ENCODE peak calls at places on chromosome 2, in seven cellular contexts. P is choroid plexus epithelial cell, K is epithelial cell of proximal tubule, V is AG04450, R is epithelial cell of esophagus, A is upper lobe of right lung, F is IMR-90. O is an unnamed sample.
A peak's percentile ranks its signal among the peaks of the same experiment; 100 is the strongest.

GRCh38 chr2:224357098-224357901 is 44.6 kb downstream of the FAM124B start:
- DNase-seq in P (peak; percentile 79), K (no peak), V (peak; percentile 30), R (peak; percentile 75), A (no peak), F (peak; percentile 60), O (no peak)

GRCh38 chr2:1940660-1941059 is 196.3 kb upstream of the PXDN start:
- DNase-seq in P (peak; percentile 61), K (peak; percentile 9), V (no peak), R (no peak), A (peak; percentile 74), F (no peak), O (no peak)

GRCh38 chr2:237695201-237695780 is 67.9 kb downstream of the LRRFIP1 start:
- DNase-seq in P (peak; percentile 81), K (no peak), V (peak; percentile 89), R (peak; percentile 90), A (no peak), F (peak; percentile 99), O (peak; percentile 70)

GRCh38 chr2:241976296-241976695 is 106.8 kb downstream of the RTP5 start:
- DNase-seq in P (no peak), K (no peak), V (no peak), R (no peak), A (no peak), F (no peak), O (no peak)

GRCh38 chr2:159755788-159756187 is 42.2 kb downstream of the CD302 start:
- DNase-seq in P (peak; percentile 61), K (peak; percentile 64), V (no peak), R (peak; percentile 99), A (no peak), F (peak; percentile 47), O (peak; percentile 78)

GRCh38 chr2:219416233-219416598 is 2.0 kb upstream of the DES start:
- DNase-seq in P (no peak), K (no peak), V (no peak), R (no peak), A (no peak), F (no peak), O (no peak)

GRCh38 chr2:212686285-212686895 is 147.8 kb upstream of the ERBB4 start:
- DNase-seq in P (peak; percentile 84), K (no peak), V (peak; percentile 47), R (peak; percentile 67), A (no peak), F (peak; percentile 73), O (peak; percentile 19)

GRCh38 chr2:218756599-218757377 is 25.2 kb upstream of the CYP27A1 start:
- DNase-seq in P (no peak), K (no peak), V (no peak), R (no peak), A (no peak), F (no peak), O (no peak)

GRCh38 chr2:177161741-177162440 is 50.7 kb upstream of the HNRNPA3 start:
- DNase-seq in P (peak; percentile 65), K (no peak), V (no peak), R (peak; percentile 57), A (no peak), F (peak; percentile 41), O (no peak)

GRCh38 chr2:101374821-101375561 is 12.3 kb downstream of the CREG2 start:
- DNase-seq in P (no peak), K (no peak), V (no peak), R (no peak), A (no peak), F (no peak), O (no peak)

GRCh38 chr2:239164281-239164871 is 236.4 kb downstream of the HDAC4 start:
- DNase-seq in P (no peak), K (no peak), V (no peak), R (peak; percentile 13), A (peak; percentile 69), F (no peak), O (no peak)

GRCh38 chr2:39320162-39320561 is 76.4 kb upstream of the CDKL4 start:
- DNase-seq in P (no peak), K (no peak), V (no peak), R (no peak), A (no peak), F (no peak), O (no peak)

GRCh38 chr2:240786355-240786841 is 33.6 kb downstream of the KIF1A start:
- DNase-seq in P (no peak), K (no peak), V (no peak), R (no peak), A (no peak), F (no peak), O (no peak)

GRCh38 chr2:196171248-196171871 is at the start of gene STK17B:
- DNase-seq in P (peak; percentile 96), K (peak; percentile 33), V (peak; percentile 73), R (peak; percentile 97), A (peak; percentile 98), F (peak; percentile 91), O (peak; percentile 64)

GRCh38 chr2:240887631-240888030 is 8.3 kb downstream of the MAB21L4 start:
- DNase-seq in P (no peak), K (no peak), V (no peak), R (no peak), A (no peak), F (no peak), O (no peak)

GRCh38 chr2:191049728-191050639 is 36.0 kb upstream of the STAT1 start:
- DNase-seq in P (peak; percentile 82), K (peak; percentile 93), V (peak; percentile 51), R (no peak), A (no peak), F (peak; percentile 87), O (peak; percentile 76)

GRCh38 chr2:112958428-112959108 is 19.2 kb upstream of the IL36G start:
- DNase-seq in P (peak; percentile 79), K (no peak), V (peak; percentile 30), R (peak; percentile 76), A (no peak), F (peak; percentile 57), O (no peak)

GRCh38 chr2:230658577-230658876 is 54.1 kb upstream of the CAB39 start:
- DNase-seq in P (no peak), K (no peak), V (no peak), R (no peak), A (no peak), F (no peak), O (no peak)

GRCh38 chr2:167706800-167707199 is 540.6 kb downstream of the STK39 start:
- DNase-seq in P (peak; percentile 43), K (peak; percentile 23), V (no peak), R (no peak), A (no peak), F (peak; percentile 16), O (no peak)

GRCh38 chr2:189587771-189588170 is 7.2 kb upstream of the SLC40A1 start:
- DNase-seq in P (no peak), K (no peak), V (no peak), R (no peak), A (no peak), F (no peak), O (no peak)

GRCh38 chr2:190625691-190626090 is 23.2 kb upstream of the NAB1 start:
- DNase-seq in P (no peak), K (no peak), V (no peak), R (no peak), A (no peak), F (no peak), O (no peak)

DNA sequence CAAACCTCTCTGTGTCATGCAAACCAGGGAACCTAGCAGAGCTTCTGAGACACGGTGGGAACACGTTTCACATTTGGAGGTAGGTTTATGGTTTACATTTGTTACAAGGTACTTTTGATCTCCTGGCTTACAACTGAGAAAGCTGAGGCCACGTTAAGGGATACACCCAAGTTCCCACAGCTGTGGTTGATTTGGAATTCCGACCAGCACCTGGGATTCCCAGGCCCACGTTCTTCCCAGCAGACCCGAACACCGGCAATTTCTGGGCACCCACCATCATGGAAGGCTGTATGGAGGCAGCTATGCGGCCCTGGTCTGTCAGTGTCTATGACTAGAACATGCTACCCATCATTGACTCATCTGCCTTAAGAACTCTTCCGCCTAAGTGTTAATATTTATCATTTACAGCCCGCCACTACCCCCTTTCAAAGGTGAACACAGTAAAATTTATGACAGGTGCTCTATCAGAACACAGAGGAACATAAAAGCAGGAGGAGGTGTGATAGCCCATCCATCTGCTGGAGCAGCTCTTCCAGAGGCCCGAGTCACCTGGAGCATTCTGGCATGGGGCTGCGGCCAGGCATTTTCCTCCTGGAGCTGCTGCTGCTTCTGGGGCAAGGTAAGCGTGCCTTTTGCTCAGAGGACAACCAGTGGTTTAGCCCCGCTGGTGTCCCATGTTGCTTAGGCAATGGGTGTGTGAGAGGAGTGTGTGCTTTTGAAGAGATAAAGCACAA is at the start of gene PLB1:
- DNase-seq in P (no peak), K (no peak), V (no peak), R (no peak), A (no peak), F (no peak), O (no peak)
- TF ChIP-seq CTCF in P (no peak), K (no peak), V (no peak), R (no peak), A (no peak), F (no peak), O (no peak)

GRCh38 chr2:232341739-232342126 is 36.8 kb upstream of the ALPP start:
- DNase-seq in P (no peak), K (no peak), V (no peak), R (no peak), A (peak; percentile 26), F (no peak), O (no peak)
- H3K4me3 ChIP-seq in P (no peak overlapping the region), K (no peak overlapping the region), V (no peak overlapping the region), R (no peak overlapping the region), A (no peak overlapping the region), F (no peak overlapping the region), O (no peak overlapping the region)

DNA sequence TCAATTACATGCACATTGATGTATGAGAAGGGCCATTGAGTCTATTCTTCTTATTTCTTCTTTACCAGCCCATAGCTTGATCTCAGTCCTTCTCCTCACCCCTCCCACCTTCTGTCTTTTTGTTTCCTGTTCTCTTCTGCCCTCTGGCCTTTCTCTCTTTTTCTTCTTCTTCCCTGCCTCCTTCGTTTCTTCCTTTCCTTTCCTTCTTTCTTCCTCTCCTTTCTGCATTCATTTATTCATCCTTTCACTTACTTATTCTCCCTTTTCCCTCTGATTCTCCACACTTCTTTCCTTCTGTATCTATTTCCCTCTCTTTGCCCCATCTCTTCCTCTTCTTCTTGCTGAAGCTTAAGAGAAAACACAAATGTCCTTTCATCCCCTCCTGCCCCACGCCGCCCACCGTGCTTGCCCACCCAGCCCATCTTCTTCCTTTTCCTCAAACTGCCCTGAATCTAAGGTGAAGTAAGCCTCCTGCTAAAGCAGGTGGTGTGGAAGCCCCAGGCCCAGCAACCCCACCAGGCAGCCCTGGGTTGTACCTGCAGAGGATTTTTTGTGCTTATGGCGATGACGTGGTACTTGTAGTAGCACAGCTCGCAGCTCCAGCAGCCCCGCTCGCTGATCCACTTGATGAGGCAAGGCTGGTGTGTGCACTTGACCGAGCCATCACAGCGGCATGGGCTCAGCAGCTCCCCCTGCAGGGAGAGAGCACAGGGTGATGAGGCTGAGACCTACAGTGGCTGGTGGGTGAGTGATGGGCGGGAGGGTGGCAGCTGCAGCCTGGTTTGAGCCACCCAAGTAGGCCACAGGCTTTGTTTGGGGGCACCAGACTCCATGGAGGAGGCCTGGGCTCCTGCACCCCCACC is 89.0 kb downstream of the MARCHF4 start:
- DNase-seq in P (peak; percentile 13), K (no peak), V (no peak), R (peak; percentile 16), A (no peak), F (no peak), O (no peak)
- TF ChIP-seq CTCF in P (peak; percentile 54), K (peak; percentile 51), V (peak; percentile 11), R (peak; percentile 32), A (peak; percentile 9), F (peak; percentile 23), O (peak; percentile 37)

DNA sequence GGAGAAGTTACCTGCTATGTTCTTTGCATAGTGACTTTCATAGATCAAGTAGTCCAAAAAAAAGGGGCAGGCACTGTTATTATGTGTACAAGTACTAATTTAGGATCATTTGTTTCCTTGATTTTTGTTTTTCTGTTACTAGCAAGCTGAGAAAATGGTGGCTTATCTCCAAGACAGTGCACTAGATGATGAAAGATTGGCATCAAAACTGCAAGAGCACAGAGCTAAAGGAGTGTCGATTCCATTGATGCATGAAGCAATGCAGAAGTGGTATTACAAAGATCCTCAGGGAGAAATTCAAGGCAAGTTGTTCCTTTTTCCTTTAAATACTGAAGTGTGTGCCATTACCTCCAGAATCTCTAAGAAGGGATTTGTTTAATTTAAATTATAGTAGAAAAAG is 19.6 kb upstream of the KCNJ13 start:
- DNase-seq in P (peak; percentile 48), K (no peak), V (no peak), R (no peak), A (no peak), F (peak; percentile 15), O (no peak)
- H3K4me3 ChIP-seq in P (no peak overlapping the region), K (no peak overlapping the region), V (no peak overlapping the region), R (no peak overlapping the region), A (no peak overlapping the region), F (no peak overlapping the region), O (no peak overlapping the region)

O was measured in kidney epithelial cell.